ENCODE peak calls at places on chromosomes 16 and 17, in eight cellular contexts. Z, L, W, T, O, F, J and G are unnamed samples.

GRCh38 chr17:47775181-47775580 is 42.1 kb downstream of the TBX21 start:
- DNase-seq in Z (no peak), L (no peak), W (no peak), T (no peak), O (no peak), F (no peak), J (no peak), G (no peak)

GRCh38 chr17:9676742-9677387 is 31.5 kb downstream of the USP43 start:
- DNase-seq in Z (no peak), L (peak; percentile 12), W (no peak), T (no peak), O (no peak), F (no peak), J (no peak), G (no peak)

GRCh38 chr16:2473425-2473926 is 1.5 kb upstream of the TBC1D24 start:
- DNase-seq in Z (peak; percentile 78), L (no peak), W (no peak), T (no peak), O (no peak), F (peak; percentile 56), J (no peak), G (no peak)

GRCh38 chr16:30166202-30166902 is 17.1 kb upstream of the CORO1A start:
- DNase-seq in Z (no peak), L (no peak), W (no peak), T (no peak), O (no peak), F (no peak), J (no peak), G (no peak)

GRCh38 chr16:88999457-89000206 is 22.6 kb upstream of the CBFA2T3 start:
- DNase-seq in Z (peak; percentile 80), L (no peak), W (no peak), T (no peak), O (no peak), F (no peak), J (no peak), G (no peak)

GRCh38 chr16:88468289-88469129 is 15.4 kb downstream of the ZFPM1 start:
- DNase-seq in Z (peak; percentile 89), L (peak; percentile 19), W (no peak), T (no peak), O (peak; percentile 63), F (peak; percentile 75), J (no peak), G (no peak)

GRCh38 chr16:76653390-76654026 is 376.3 kb downstream of the CNTNAP4 start:
- DNase-seq in Z (peak; percentile 8), L (peak; percentile 28), W (no peak), T (no peak), O (no peak), F (no peak), J (no peak), G (peak; percentile 16)

GRCh38 chr17:51427259-51428255 is 167.2 kb downstream of the UTP18 start:
- DNase-seq in Z (no peak), L (no peak), W (no peak), T (no peak), O (no peak), F (no peak), J (no peak), G (no peak)

GRCh38 chr16:14427371-14427948 is 202.6 kb downstream of the PARN start:
- DNase-seq in Z (no peak), L (peak; percentile 31), W (no peak), T (no peak), O (no peak), F (no peak), J (no peak), G (no peak)

GRCh38 chr17:64277831-64278562 is 14.9 kb upstream of the TEX2 start:
- DNase-seq in Z (no peak), L (peak; percentile 31), W (no peak), T (no peak), O (no peak), F (no peak), J (no peak), G (no peak)

DNA sequence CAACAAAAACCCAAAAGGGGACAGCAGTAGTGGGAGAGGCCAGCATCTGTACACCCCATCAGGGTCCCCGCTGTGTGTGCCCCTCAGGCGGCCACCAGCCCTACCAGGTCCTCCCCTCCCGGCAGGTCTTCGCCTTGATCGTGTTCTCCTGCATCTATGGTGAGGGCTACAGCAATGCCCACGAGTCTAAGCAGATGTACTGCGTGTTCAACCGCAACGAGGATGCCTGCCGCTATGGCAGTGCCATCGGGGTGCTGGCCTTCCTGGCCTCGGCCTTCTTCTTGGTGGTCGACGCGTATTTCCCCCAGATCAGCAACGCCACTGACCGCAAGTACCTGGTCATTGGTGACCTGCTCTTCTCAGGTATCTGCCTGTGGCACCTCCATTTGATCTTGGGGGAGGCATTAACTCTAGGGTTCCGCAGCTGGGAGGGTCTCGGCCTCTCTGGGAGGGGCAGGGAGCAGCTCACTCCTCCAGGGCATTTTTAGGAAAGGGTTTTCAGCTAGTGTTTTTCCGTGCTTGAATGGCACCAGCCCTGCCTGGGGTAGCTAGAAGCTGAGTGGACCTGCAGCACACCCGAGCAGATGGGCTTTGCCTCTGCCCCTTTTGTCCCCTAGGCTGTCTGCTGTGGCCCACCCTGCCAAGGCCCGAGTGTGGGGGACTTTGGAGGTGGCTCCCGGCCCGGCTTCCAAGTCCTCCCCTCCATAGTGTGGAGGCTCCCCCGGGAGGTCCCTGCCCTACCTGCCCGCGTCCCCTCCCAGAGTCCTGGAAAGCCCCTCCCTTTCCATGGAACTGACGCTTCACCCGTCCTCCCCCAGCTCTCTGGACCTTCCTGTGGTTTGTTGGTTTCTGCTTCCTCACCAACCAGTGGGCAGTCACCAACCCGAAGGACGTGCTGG is 2.6 kb downstream of the SYNGR2 start:
- DNase-seq in Z (no peak), L (no peak), W (no peak), T (no peak), O (no peak), F (no peak), J (no peak), G (no peak)
- TF ChIP-seq POLR2A in Z (peak; percentile 6), L (no peak), W (no peak), T (no peak), O (no peak), F (no peak), J (no peak), G (no peak)

DNA sequence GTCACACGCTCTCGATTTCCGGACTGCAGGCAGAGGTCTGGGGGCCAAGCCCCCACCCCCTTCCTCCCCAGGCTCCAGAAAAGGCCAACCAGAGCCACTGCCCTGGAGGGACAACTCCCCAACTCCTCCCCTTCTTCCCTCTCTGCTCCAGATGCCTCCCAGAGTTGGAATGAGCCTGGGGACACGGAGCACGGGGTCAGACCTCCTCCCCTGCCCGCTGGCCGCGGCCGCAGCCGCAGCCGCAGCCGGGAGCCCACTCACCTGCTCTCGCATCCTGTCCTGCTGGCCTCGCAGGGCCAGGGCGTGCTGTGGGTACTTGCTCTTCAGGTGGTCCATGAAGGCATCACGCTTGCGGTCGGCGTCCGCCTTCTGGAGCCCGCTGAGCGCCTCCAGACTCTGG is 27.5 kb downstream of the SRCIN1 start:
- DNase-seq in Z (no peak), L (no peak), W (no peak), T (no peak), O (no peak), F (no peak), J (no peak), G (no peak)
- H3K4me3 ChIP-seq in Z (no peak overlapping the region), L (no peak overlapping the region), W (no peak overlapping the region), T (no peak overlapping the region), O (peak overlapping the region; percentile 31), F (no peak overlapping the region), J (peak overlapping the region; percentile 7), G (no peak overlapping the region)

GRCh38 chr17:8380049-8380448 is 2.9 kb downstream of the RPL26 start:
- DNase-seq in Z (no peak), L (no peak), W (no peak), T (no peak), O (no peak), F (no peak), J (no peak), G (no peak)

GRCh38 chr17:8382880-8383142 is 182 bp downstream of the RPL26 start:
- DNase-seq in Z (no peak), L (no peak), W (no peak), T (no peak), O (no peak), F (no peak), J (no peak), G (no peak)

GRCh38 chr17:8384801-8385335 is 1.9 kb upstream of the RPL26 start:
- DNase-seq in Z (no peak), L (peak; percentile 93), W (no peak), T (no peak), O (no peak), F (no peak), J (no peak), G (no peak)

GRCh38 chr17:8382052-8382879 is 727 bp downstream of the RPL26 start:
- DNase-seq in Z (peak; percentile 20), L (no peak), W (no peak), T (no peak), O (no peak), F (no peak), J (no peak), G (no peak)

DNA sequence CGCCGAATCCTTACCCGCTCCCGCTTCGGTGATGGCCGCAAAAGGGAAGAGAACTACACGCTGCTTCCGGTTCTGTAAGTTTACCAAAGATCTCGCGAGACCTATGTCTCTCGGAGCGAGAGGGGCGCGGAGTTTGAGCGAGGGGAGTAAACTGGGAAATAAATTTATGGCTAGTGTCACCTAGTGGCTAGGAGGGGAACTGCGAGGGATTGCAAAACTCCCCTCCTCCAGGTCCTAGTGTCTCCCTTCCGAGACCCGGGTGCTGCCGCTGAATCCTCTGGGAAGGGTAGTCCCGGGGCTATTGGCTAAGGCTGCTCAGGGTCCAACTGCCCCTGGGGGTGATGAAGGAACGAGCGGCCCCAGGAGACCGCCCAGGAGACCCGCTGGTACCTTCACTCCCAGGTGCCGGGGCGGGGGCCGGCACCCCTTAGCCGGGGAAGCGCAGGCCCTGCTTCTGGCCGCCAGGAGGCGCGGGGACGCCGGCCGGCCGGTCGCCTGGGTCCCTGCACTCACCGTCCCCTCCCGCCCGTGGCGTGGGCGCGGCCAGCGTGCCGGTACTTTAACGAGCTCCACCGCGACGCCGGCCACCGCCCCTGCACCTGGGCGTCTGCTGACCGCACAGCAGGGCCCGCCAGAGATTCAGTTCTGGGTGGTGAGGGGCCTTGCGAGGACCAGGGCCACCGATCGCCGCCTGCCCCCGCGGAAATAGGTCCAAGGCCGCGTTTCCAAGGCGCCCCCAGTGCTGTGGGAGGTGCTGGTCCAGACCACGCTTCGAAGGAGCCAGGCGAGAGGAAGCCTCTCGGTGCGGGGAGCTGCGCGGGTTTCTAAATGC is at the start of gene RPL26:
- DNase-seq in Z (peak; percentile 83), L (peak; percentile 98), W (peak; percentile 98), T (peak; percentile 99), O (peak; percentile 96), F (peak; percentile 96), J (peak; percentile 98), G (peak; percentile 96)
- TF ChIP-seq POLR2A in Z (no peak), L (peak; percentile 99), W (peak; percentile 90), T (no peak), O (no peak), F (peak; percentile 77), J (peak; percentile 64), G (peak; percentile 45)

DNA sequence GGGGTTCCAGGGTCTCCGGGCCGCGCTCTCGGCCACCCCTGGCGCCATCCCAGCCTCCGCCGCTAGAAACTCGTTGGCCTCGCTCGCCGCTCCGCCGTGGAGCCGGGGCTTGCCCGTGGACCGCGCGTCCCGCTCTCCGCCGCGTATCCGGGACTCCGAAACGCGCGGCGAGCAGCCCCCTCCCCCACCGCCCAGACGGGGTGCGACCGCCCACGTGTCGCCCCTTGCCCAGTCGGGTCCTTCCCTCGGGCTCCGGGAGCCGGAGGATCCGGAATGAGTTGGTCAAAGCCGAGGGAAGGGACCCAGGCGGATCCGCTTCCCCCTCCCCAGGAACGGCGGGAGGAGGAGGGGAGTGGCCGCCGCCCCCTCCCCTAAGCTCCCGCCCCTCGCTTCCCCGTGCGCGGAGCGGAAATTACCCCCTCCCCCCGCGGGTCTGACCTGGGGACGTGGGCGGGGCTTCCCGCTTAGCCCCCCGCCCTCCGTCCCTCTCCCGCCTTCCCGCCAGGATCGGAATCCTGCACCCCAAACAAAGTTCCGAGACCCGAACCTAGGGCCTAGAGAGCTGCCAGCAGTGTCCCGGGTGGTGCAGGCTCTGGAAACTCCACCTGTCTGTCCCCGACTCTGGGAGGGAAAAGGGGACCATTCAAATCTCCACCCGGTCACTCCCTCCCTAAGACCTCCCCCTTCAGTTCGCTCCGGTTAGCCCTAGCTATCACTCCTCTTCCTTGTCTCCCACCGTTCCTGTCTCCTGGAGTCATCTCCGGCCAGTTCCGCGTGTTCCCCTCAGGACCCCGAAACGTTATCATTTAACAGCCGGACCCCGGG is 1.1 kb upstream of the IGF2BP1 start:
- DNase-seq in Z (peak; percentile 88), L (no peak), W (no peak), T (no peak), O (no peak), F (no peak), J (no peak), G (no peak)
- H3K4me3 ChIP-seq in Z (peak overlapping the region; percentile 78), L (peak overlapping the region; percentile 93), W (no peak overlapping the region), T (no peak overlapping the region), O (peak overlapping the region; percentile 40), F (no peak overlapping the region), J (no peak overlapping the region), G (no peak overlapping the region)